ENCODE peak calls at places on chromosomes 16 and 17, in ten cellular contexts. O is esophagus muscularis mucosa, L is stomach, Y is transverse colon, H is spleen, B is upper lobe of left lung, A is breast epithelium, X is suprapubic skin, P is HCT116, N is prostate gland. S is an unnamed sample.

GRCh38 chr16:61050547-61050946 is 985.7 kb downstream of the CDH8 start:
- DNase-seq in O (no peak), L (no peak), Y (no peak), H (no peak), B (peak), A (no peak), X (no peak), P (no peak), N (no peak), S (no peak)

GRCh38 chr17:47607481-47607880 is 42.2 kb upstream of the KPNB1 start:
- DNase-seq in O (no peak), L (no peak), Y (no peak), H (no peak), B (no peak), A (no peak), X (no peak), P (no peak), N (no peak), S (no peak)

GRCh38 chr17:50107790-50108414 is 12.8 kb downstream of the PDK2 start:
- DNase-seq in O (no peak), L (no peak), Y (no peak), H (no peak), B (no peak), A (no peak), X (no peak), P (no peak), N (no peak), S (no peak)

GRCh38 chr17:76983075-76983411 is 114.8 kb downstream of the MGAT5B start:
- DNase-seq in O (no peak), L (no peak), Y (no peak), H (no peak), B (no peak), A (no peak), X (no peak), P (no peak), N (no peak), S (no peak)

GRCh38 chr16:30875881-30876791 is 17.7 kb downstream of the BCL7C start:
- DNase-seq in O (no peak), L (no peak), Y (peak), H (no peak), B (no peak), A (no peak), X (no peak), P (no peak), N (no peak), S (no peak)

GRCh38 chr17:76844846-76845245 is 23.4 kb upstream of the MGAT5B start:
- DNase-seq in O (no peak), L (no peak), Y (no peak), H (no peak), B (no peak), A (no peak), X (no peak), P (no peak), N (no peak), S (no peak)

GRCh38 chr16:57471852-57472664 is 9.6 kb downstream of the POLR2C start:
- DNase-seq in O (no peak), L (no peak), Y (peak), H (peak), B (no peak), A (no peak), X (no peak), P (no peak), N (no peak), S (no peak)

GRCh38 chr16:72876221-72876620 is 171.7 kb downstream of the ZFHX3 start:
- DNase-seq in O (no peak), L (peak), Y (peak), H (no peak), B (no peak), A (no peak), X (no peak), P (no peak), N (no peak), S (peak)

GRCh38 chr16:68917541-68917940 is 74.2 kb downstream of the TANGO6 start:
- DNase-seq in O (no peak), L (no peak), Y (no peak), H (no peak), B (no peak), A (no peak), X (no peak), P (no peak), N (no peak), S (no peak)

GRCh38 chr16:75464130-75464918 is at the start of gene TMEM170A:
- DNase-seq in O (peak), L (peak), Y (peak), H (peak), B (peak), A (peak), X (peak), P (peak), N (peak), S (peak)

GRCh38 chr17:82200743-82201497 is 11.7 kb downstream of the CCDC57 start:
- DNase-seq in O (no peak), L (no peak), Y (no peak), H (no peak), B (no peak), A (no peak), X (no peak), P (no peak), N (no peak), S (no peak)

GRCh38 chr16:29990033-29990432 is 5.4 kb downstream of the HIRIP3 start:
- DNase-seq in O (no peak), L (no peak), Y (peak), H (no peak), B (no peak), A (no peak), X (no peak), P (no peak), N (no peak), S (no peak)

GRCh38 chr17:31869031-31869430 is 10.0 kb upstream of the COPRS start:
- DNase-seq in O (no peak), L (no peak), Y (no peak), H (no peak), B (no peak), A (no peak), X (no peak), P (no peak), N (no peak), S (no peak)

GRCh38 chr17:74452027-74452840 is 14.2 kb upstream of the CD300A start:
- DNase-seq in O (no peak), L (no peak), Y (no peak), H (no peak), B (no peak), A (no peak), X (no peak), P (no peak), N (no peak), S (no peak)

GRCh38 chr16:11913425-11914079 is 2.2 kb downstream of the GSPT1 start:
- DNase-seq in O (no peak), L (no peak), Y (no peak), H (no peak), B (no peak), A (no peak), X (no peak), P (no peak), N (no peak), S (no peak)

GRCh38 chr16:51181495-51181795 is 30.4 kb upstream of the SALL1 start:
- DNase-seq in O (no peak), L (no peak), Y (no peak), H (no peak), B (no peak), A (no peak), X (no peak), P (no peak), N (no peak), S (no peak)

GRCh38 chr17:8935194-8935593 is 30.3 kb downstream of the PIK3R5 start:
- DNase-seq in O (no peak), L (no peak), Y (no peak), H (peak), B (no peak), A (no peak), X (peak), P (no peak), N (no peak), S (no peak)

GRCh38 chr17:50608700-50609375 is 25.8 kb upstream of the ABCC3 start:
- DNase-seq in O (no peak), L (no peak), Y (no peak), H (no peak), B (no peak), A (no peak), X (no peak), P (no peak), N (no peak), S (no peak)

GRCh38 chr17:5861246-5861645 is 208.9 kb upstream of the WSCD1 start:
- DNase-seq in O (no peak), L (no peak), Y (no peak), H (no peak), B (no peak), A (no peak), X (no peak), P (no peak), N (no peak), S (no peak)

GRCh38 chr17:82252511-82253178 is 20.9 kb downstream of the CSNK1D start:
- DNase-seq in O (no peak), L (no peak), Y (no peak), H (no peak), B (peak), A (no peak), X (no peak), P (no peak), N (no peak), S (no peak)

GRCh38 chr16:20319406-20319805 is 7.9 kb downstream of the GP2 start:
- DNase-seq in O (no peak), L (no peak), Y (no peak), H (no peak), B (no peak), A (no peak), X (no peak), P (no peak), N (no peak), S (no peak)

GRCh38 chr17:72237223-72237622 is 116.4 kb downstream of the SOX9 start:
- DNase-seq in O (no peak), L (no peak), Y (no peak), H (no peak), B (no peak), A (no peak), X (no peak), P (no peak), N (no peak), S (no peak)

GRCh38 chr17:1942066-1942365 is 83.1 kb downstream of the RTN4RL1 start:
- DNase-seq in O (no peak), L (no peak), Y (no peak), H (no peak), B (no peak), A (no peak), X (no peak), P (no peak), N (no peak), S (no peak)

GRCh38 chr17:76670708-76671122 is 27.2 kb upstream of the ST6GALNAC1 start:
- DNase-seq in O (no peak), L (no peak), Y (no peak), H (no peak), B (peak), A (no peak), X (no peak), P (no peak), N (no peak), S (no peak)

GRCh38 chr17:44086364-44087311 is 16.1 kb downstream of the G6PC3 start:
- DNase-seq in O (no peak), L (no peak), Y (no peak), H (no peak), B (peak), A (no peak), X (no peak), P (peak), N (no peak), S (no peak)

GRCh38 chr16:65570261-65570660 is 448.4 kb upstream of the CDH11 start:
- DNase-seq in O (no peak), L (no peak), Y (no peak), H (no peak), B (no peak), A (no peak), X (no peak), P (no peak), N (no peak), S (no peak)

GRCh38 chr17:78817123-78817522 is 23.5 kb downstream of the USP36 start:
- DNase-seq in O (no peak), L (no peak), Y (no peak), H (peak), B (no peak), A (no peak), X (no peak), P (no peak), N (no peak), S (no peak)

GRCh38 chr17:10772425-10773380 is 31.2 kb downstream of the TMEM238L start:
- DNase-seq in O (no peak), L (peak), Y (peak), H (no peak), B (no peak), A (no peak), X (peak), P (peak), N (peak), S (peak)

GRCh38 chr17:1169471-1169908 is 10.3 kb downstream of the ABR start:
- DNase-seq in O (no peak), L (no peak), Y (no peak), H (no peak), B (no peak), A (no peak), X (no peak), P (no peak), N (no peak), S (no peak)

GRCh38 chr16:71709231-71709781 is 15.2 kb downstream of the PHLPP2 start:
- DNase-seq in O (no peak), L (no peak), Y (no peak), H (no peak), B (no peak), A (no peak), X (no peak), P (no peak), N (no peak), S (no peak)

GRCh38 chr16:50831751-50832150 is 89.9 kb downstream of the CYLD start:
- DNase-seq in O (no peak), L (no peak), Y (no peak), H (no peak), B (no peak), A (no peak), X (no peak), P (no peak), N (no peak), S (no peak)

GRCh38 chr17:17537311-17538099 is 41.3 kb upstream of the RASD1 start:
- DNase-seq in O (no peak), L (no peak), Y (peak), H (no peak), B (peak), A (no peak), X (no peak), P (no peak), N (no peak), S (no peak)

GRCh38 chr16:3584412-3584811 is 7.2 kb upstream of the NLRC3 start:
- DNase-seq in O (no peak), L (no peak), Y (no peak), H (no peak), B (no peak), A (no peak), X (no peak), P (no peak), N (no peak), S (no peak)

GRCh38 chr17:57925361-57925990 is 29.7 kb downstream of the CUEDC1 start:
- DNase-seq in O (no peak), L (no peak), Y (no peak), H (no peak), B (no peak), A (no peak), X (no peak), P (no peak), N (no peak), S (no peak)

GRCh38 chr17:63537001-63537400 is 13.3 kb upstream of the DCAF7 start:
- DNase-seq in O (no peak), L (no peak), Y (no peak), H (no peak), B (no peak), A (no peak), X (no peak), P (no peak), N (no peak), S (no peak)

GRCh38 chr17:65193305-65194293 is 56.4 kb downstream of the RGS9 start:
- DNase-seq in O (no peak), L (no peak), Y (no peak), H (no peak), B (no peak), A (peak), X (no peak), P (no peak), N (no peak), S (no peak)

DNA sequence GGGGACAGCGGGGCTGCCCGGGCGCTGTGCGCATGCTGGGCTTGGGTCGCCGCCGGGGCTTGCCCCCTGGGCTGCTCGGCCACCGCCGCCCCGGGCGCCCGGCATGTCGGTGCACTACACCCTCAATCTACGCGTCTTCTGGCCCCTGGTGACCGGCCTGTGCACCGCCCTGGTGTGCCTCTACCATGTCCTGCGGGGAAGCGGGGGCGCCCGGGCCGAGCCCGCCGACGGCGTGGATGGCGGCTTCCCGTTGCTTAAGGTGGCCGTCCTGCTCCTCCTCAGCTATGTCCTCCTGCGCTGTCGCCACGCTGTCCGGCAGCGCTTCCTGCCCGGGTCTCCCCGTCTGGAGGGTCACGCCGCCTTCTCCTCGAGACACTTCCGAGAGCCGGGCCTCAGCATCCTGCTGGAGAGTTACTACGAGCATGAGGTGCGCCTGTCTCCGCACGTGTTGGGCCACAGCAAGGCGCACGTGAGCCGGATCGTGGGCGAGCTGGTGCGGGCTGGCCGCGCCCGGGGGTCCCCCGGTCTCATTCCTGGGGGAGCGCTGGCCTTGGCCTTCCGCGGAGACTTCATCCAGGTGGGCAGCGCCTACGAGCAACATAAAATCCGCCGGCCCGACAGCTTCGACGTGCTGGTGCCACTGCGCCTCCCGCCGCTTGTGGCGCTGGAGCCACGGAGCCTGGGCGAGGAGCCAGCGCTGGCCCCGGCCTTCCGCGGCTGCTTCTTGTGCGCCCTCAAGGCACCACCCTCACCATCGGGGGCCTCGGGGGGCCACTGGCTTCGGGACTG is 789 bp downstream of the ITPRIPL2 start:
- DNase-seq in O (no peak), L (peak), Y (peak), H (peak), B (peak), A (peak), X (peak), P (no peak), N (peak), S (no peak)
- TF ChIP-seq POLR2AphosphoS5 in O (peak), L (no peak), Y (peak), H (peak), B (peak), A (peak), X (no peak), P (peak), N (peak), S (no peak)

GRCh38 chr17:28042721-28043291 is 329 bp downstream of the NLK start:
- DNase-seq in O (no peak), L (no peak), Y (peak), H (peak), B (peak), A (no peak), X (no peak), P (no peak), N (no peak), S (no peak)

GRCh38 chr17:28045304-28045703 is 2.8 kb downstream of the NLK start:
- DNase-seq in O (no peak), L (no peak), Y (no peak), H (no peak), B (no peak), A (no peak), X (no peak), P (no peak), N (no peak), S (no peak)

GRCh38 chr17:28041844-28042656 is 427 bp upstream of the NLK start:
- DNase-seq in O (no peak), L (no peak), Y (no peak), H (no peak), B (no peak), A (no peak), X (no peak), P (no peak), N (no peak), S (no peak)

GRCh38 chr17:28042657-28042720 is at the start of gene NLK:
- DNase-seq in O (no peak), L (no peak), Y (no peak), H (no peak), B (no peak), A (no peak), X (no peak), P (no peak), N (no peak), S (no peak)

GRCh38 chr17:28043296-28043695 is 819 bp downstream of the NLK start:
- DNase-seq in O (no peak), L (no peak), Y (no peak), H (no peak), B (no peak), A (no peak), X (no peak), P (no peak), N (no peak), S (no peak)
- H3K4me3 ChIP-seq in O (peak), L (peak), Y (no peak), H (peak), B (no peak), A (no peak), X (no peak), P (no peak), N (no peak), S (no peak)

GRCh38 chr16:85612801-85613608 is at the start of gene GSE1:
- DNase-seq in O (peak), L (peak), Y (peak), H (peak), B (peak), A (peak), X (peak), P (peak), N (peak), S (peak)
- TF ChIP-seq POLR2AphosphoS5 in O (peak), L (no peak), Y (peak), H (peak), B (peak), A (peak), X (no peak), P (peak), N (peak), S (peak)

GRCh38 chr16:56316545-56316944 is 108.8 kb downstream of the AMFR start:
- DNase-seq in O (no peak), L (no peak), Y (no peak), H (no peak), B (no peak), A (no peak), X (no peak), P (no peak), N (no peak), S (no peak)

GRCh38 chr16:56320081-56320480 is 105.3 kb downstream of the AMFR start:
- DNase-seq in O (no peak), L (no peak), Y (no peak), H (no peak), B (no peak), A (no peak), X (no peak), P (no peak), N (no peak), S (no peak)

GRCh38 chr16:56315955-56316354 is 109.4 kb downstream of the AMFR start:
- DNase-seq in O (no peak), L (no peak), Y (no peak), H (peak), B (no peak), A (no peak), X (no peak), P (no peak), N (no peak), S (no peak)

GRCh38 chr16:56319391-56319790 is 106.0 kb downstream of the AMFR start:
- DNase-seq in O (no peak), L (no peak), Y (no peak), H (peak), B (no peak), A (no peak), X (no peak), P (no peak), N (no peak), S (no peak)

GRCh38 chr16:56317998-56318912 is 107.1 kb downstream of the AMFR start:
- DNase-seq in O (peak), L (peak), Y (peak), H (peak), B (peak), A (peak), X (peak), P (peak), N (peak), S (peak)
- H3K4me3 ChIP-seq in O (peak), L (peak), Y (peak), H (no peak), B (peak), A (no peak), X (peak), P (no peak), N (no peak), S (peak)

DNA sequence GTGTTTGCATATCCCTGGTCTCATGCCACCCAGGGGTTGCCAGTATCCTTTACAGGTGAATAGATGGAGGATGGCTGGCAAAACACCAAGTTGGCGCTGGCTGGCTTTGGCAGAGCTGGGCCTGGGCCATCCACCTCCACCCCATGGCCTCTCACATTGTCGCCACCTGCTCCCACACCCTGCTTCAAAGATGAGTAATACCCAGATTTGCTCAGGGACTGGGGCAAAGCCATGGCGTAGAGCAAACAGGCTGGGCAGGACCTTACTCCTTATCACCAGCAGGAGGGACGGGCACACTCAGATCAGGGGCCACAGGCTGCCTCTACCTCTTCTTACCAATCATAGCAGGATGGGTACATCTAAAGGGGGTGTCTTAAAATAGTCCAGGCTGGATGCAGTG is 24.3 kb downstream of the PLA2G10 start:
- DNase-seq in O (no peak), L (peak), Y (peak), H (no peak), B (peak), A (no peak), X (no peak), P (no peak), N (no peak), S (no peak)
- TF ChIP-seq POLR2AphosphoS5 in O (no peak), L (no peak), Y (peak), H (peak), B (no peak), A (no peak), X (no peak), P (no peak), N (no peak), S (no peak)

GRCh38 chr17:80703109-80703508 is 158.5 kb downstream of the RPTOR start:
- DNase-seq in O (no peak), L (no peak), Y (no peak), H (no peak), B (no peak), A (no peak), X (no peak), P (no peak), N (no peak), S (peak)
- H3K4me3 ChIP-seq in O (no peak), L (no peak), Y (no peak), H (no peak), B (no peak), A (no peak), X (no peak), P (no peak), N (no peak), S (no peak)

GRCh38 chr17:15894258-15894657 is 50.7 kb upstream of the ADORA2B start:
- DNase-seq in O (no peak), L (no peak), Y (no peak), H (no peak), B (no peak), A (no peak), X (no peak), P (no peak), N (no peak), S (no peak)
- TF ChIP-seq POLR2AphosphoS5 in O (no peak), L (no peak), Y (no peak), H (peak), B (no peak), A (no peak), X (no peak), P (no peak), N (no peak), S (no peak)

GRCh38 chr16:84614914-84615813 is 2.7 kb downstream of the COTL1 start:
- DNase-seq in O (no peak), L (no peak), Y (no peak), H (no peak), B (no peak), A (no peak), X (no peak), P (no peak), N (no peak), S (peak)
- H3K4me3 ChIP-seq in O (peak), L (peak), Y (peak), H (peak), B (peak), A (no peak), X (peak), P (no peak), N (no peak), S (peak)